ENCODE peak calls at places on chromosomes 16 and 17, in five cellular contexts. G is IMR-90, U is H9, R is neuronal stem cell, O is H1. T is an unnamed sample.

GRCh38 chr16:57314161-57314785 is 29.8 kb upstream of the PLLP start:
- DNase-seq in O (peak; percentile 28), U (no peak), R (no peak), G (no peak), T (peak; percentile 20)

GRCh38 chr16:8675183-8676159 is 1.1 kb downstream of the ABAT start:
- DNase-seq in U (no peak), G (no peak), O (no peak), R (no peak), T (no peak)

GRCh38 chr16:57284206-57284951 is at the start of gene PLLP:
- DNase-seq in R (no peak), U (peak; percentile 58), O (peak; percentile 87), G (peak; percentile 8), T (peak; percentile 77)

GRCh38 chr16:19884021-19884485 is 595 bp downstream of the GPRC5B start:
- DNase-seq in R (no peak), U (peak; percentile 44), G (no peak), O (peak; percentile 54), T (peak; percentile 24)

GRCh38 chr16:85678016-85678415 is 10.7 kb downstream of the GINS2 start:
- DNase-seq in U (no peak), G (no peak), O (no peak), R (no peak), T (peak; percentile 26)

GRCh38 chr16:55567382-55567781 is 898 bp downstream of the CAPNS2 start:
- DNase-seq in U (no peak), R (no peak), O (no peak), G (peak; percentile 50), T (no peak)

GRCh38 chr17:45384800-45385262 is 47.8 kb downstream of the ARHGAP27 start:
- DNase-seq in G (no peak), O (peak; percentile 56), R (no peak), U (peak; percentile 68), T (no peak)

GRCh38 chr16:29925173-29925804 is 737 bp downstream of the KCTD13 start:
- DNase-seq in O (no peak), R (peak; percentile 14), U (no peak), G (no peak), T (peak; percentile 1)

GRCh38 chr17:75652934-75653549 is 13.9 kb downstream of the RECQL5 start:
- DNase-seq in U (peak; percentile 83), O (peak; percentile 77), G (peak; percentile 27), R (peak; percentile 52), T (peak; percentile 49)

GRCh38 chr16:67428146-67428731 is 2.7 kb upstream of the HSD11B2 start:
- DNase-seq in O (peak; percentile 90), R (peak; percentile 71), G (peak; percentile 47), U (peak; percentile 92), T (peak; percentile 86)

GRCh38 chr17:3004925-3005324 is 58.5 kb downstream of the OR1D5 start:
- DNase-seq in G (no peak), R (no peak), U (no peak), O (no peak), T (peak; percentile 79)
- H2AFZ ChIP-seq in G (peak overlapping the region; percentile 89), R (no peak overlapping the region), U (no peak overlapping the region), O (no peak overlapping the region), T (peak overlapping the region; percentile 21)

GRCh38 chr16:82634955-82635610 is 8.3 kb downstream of the CDH13 start:
- DNase-seq in U (no peak), R (no peak), O (no peak), G (no peak), T (no peak)
- H3K18ac ChIP-seq in U (no peak overlapping the region), R (no peak overlapping the region), O (no peak overlapping the region), G (peak overlapping the region; percentile 38), T (peak overlapping the region; percentile 33)

GRCh38 chr17:60792250-60792898 is 114.7 kb downstream of the BCAS3 start:
- DNase-seq in G (no peak), O (no peak), R (no peak), U (no peak), T (no peak)
- H2BK5ac ChIP-seq in G (no peak overlapping the region), O (no peak overlapping the region), R (peak overlapping the region; percentile 39), U (no peak overlapping the region), T (no peak overlapping the region)

DNA sequence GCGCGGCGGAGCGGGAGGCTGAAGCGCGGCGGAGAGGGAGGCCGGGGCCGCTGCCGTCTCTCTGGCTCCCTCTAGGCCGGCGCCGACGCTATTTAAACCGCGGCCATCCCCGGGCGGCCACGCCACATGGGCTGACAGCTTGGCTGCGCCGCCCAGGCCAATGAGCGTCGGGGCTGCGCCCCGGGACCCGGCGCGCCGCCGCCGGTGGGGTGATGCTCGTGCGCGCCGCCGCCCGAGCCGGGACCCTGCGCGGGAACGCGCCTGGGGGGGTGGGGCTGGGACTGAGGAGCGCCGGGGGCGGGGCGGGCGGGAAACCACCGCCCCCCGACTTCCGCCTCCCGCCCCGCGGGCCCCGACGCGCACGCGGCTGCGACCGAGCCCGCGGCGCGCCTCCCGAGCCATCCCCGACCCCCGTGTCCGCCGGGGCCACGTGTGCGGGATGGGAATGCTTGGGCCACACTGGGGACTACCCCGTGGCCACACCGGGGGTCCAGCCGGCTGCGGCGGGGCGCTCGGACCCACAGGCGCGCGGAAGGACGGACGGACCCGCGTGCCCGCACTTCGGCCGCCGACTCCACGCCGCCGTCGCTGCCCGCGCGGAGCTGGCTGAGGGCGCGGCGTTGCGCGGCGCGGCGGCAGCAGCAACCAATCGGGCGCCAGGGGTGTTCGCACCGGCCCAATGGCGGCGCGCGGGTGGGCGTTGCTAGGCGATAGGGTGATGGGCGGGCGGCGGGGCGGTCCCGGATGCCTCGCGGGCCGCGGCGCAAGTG is at the start of gene FASN:
- DNase-seq in G (peak; percentile 93), R (peak; percentile 95), O (peak; percentile 96), U (peak; percentile 97), T (peak; percentile 93)
- H2AFZ ChIP-seq in G (peak within 1 kb of the TSS; percentile 99), R (peak within 1 kb of the TSS; percentile 95), O (no peak within 1 kb of the TSS), U (no peak within 1 kb of the TSS), T (peak within 1 kb of the TSS; percentile 82)

DNA sequence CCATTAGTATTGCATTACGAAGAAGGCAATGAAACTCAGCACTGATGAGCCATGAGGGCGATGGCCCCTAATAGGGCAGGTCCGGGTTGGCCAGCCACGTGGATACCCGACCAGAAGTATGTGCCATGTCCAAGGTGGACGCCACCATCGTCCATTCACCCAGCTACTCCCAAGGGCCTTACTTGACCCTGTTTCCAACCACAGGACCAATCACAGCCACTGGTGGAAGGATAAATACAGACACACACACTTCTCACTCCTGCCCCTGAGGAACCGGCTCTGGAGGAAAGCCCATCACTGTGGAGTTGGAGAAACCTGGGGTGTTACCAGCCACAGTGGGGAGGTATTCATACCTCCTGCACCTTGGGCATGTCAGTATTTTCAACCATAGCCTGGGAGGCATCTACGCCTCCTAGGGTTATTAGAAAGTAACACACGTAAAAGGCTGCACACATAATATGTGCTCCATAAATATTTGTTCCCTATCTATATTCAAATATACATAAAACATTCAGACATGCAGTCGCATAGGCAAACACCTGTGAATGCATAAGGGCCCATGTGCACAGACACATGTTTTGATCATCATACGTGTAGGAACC is 5.4 kb upstream of the ITGA3 start:
- DNase-seq in R (no peak), O (no peak), G (no peak), U (no peak), T (no peak)
- H3K18ac ChIP-seq in R (no peak overlapping the region), O (no peak overlapping the region), G (peak overlapping the region; percentile 66), U (no peak overlapping the region), T (peak overlapping the region; percentile 81)